ENCODE peak calls at places on chromosomes 7 and 10, in eight cellular contexts. I, F, Y, U, R, N, C and B are unnamed samples.

GRCh38 chr7:24701232-24701898 is 55.9 kb downstream of the GSDME start:
- DNase-seq in R (no peak), I (no peak), F (peak), C (peak), Y (peak), N (peak), U (no peak), B (peak)

GRCh38 chr10:109029870-109030269 is 893.4 kb downstream of the XPNPEP1 start:
- DNase-seq in I (no peak), Y (no peak), N (no peak), F (no peak), U (no peak), C (no peak), R (no peak), B (no peak)

GRCh38 chr7:40604601-40605438 is 470.0 kb downstream of the SUGCT start:
- DNase-seq in R (peak), N (peak), Y (peak), C (peak), F (no peak), I (peak), U (no peak), B (no peak)

GRCh38 chr10:86218842-86219241 is 147.8 kb downstream of the GRID1 start:
- DNase-seq in F (no peak), R (no peak), C (no peak), Y (no peak), N (no peak), U (no peak), I (no peak), B (no peak)

GRCh38 chr10:78009662-78010061 is 19.7 kb downstream of the POLR3A start:
- DNase-seq in N (no peak), U (no peak), I (no peak), C (no peak), F (no peak), R (no peak), Y (no peak), B (no peak)

GRCh38 chr10:123170961-123171360 is 16.8 kb downstream of the BUB3 start:
- DNase-seq in Y (no peak), U (no peak), N (no peak), F (no peak), C (no peak), I (no peak), R (no peak), B (no peak)

GRCh38 chr7:39073432-39073831 is 95.7 kb downstream of the POU6F2 start:
- DNase-seq in U (no peak), R (no peak), Y (peak), C (no peak), F (no peak), N (no peak), I (no peak), B (no peak)

GRCh38 chr10:4431114-4431862 is 394.7 kb upstream of the AKR1E2 start:
- DNase-seq in R (peak), Y (peak), I (no peak), N (peak), F (peak), C (peak), U (no peak), B (no peak)

GRCh38 chr7:43430412-43430811 is 152.5 kb upstream of the STK17A start:
- DNase-seq in Y (no peak), F (no peak), I (no peak), R (no peak), N (peak), U (no peak), C (no peak), B (no peak)

GRCh38 chr7:5567810-5568209 is 144.2 kb upstream of the TNRC18 start:
- DNase-seq in R (no peak), Y (peak), U (no peak), C (no peak), N (no peak), F (peak), I (no peak), B (no peak)

GRCh38 chr10:20855398-20856038 is 41.6 kb downstream of the NEBL start:
- DNase-seq in C (no peak), F (no peak), U (no peak), I (no peak), Y (peak), R (no peak), N (peak), B (peak)

GRCh38 chr10:6563075-6563474 is 17.0 kb downstream of the PRKCQ start:
- DNase-seq in F (no peak), Y (no peak), N (no peak), I (no peak), U (no peak), C (no peak), R (no peak), B (no peak)

GRCh38 chr10:61832866-61833481 is 68.5 kb upstream of the ARID5B start:
- DNase-seq in F (peak), R (no peak), C (peak), U (no peak), Y (peak), I (no peak), N (peak), B (no peak)

DNA sequence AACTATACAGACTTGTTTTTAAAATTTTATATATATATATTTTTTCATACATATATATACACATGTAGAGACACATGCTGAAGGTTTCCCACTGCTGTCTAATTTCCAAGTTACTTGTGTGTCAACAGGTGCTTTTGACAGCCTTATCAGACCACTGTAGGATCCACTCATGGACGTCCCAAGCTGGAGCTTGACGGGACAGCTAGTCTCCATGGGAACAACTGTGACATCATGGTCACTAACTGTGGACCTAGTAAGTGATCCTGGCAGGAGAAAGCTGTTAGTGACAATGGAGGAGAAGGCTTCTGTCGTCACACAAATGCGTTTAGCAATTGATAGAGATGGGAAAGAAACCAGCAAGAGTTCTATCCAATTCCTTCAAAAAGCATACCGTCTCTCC is 60.2 kb upstream of the DDC start:
- DNase-seq in I (no peak), F (no peak), N (no peak), U (no peak), C (no peak), Y (no peak), R (no peak), B (no peak)
- TF ChIP-seq CTCF in I (no peak), F (no peak), N (no peak), U (no peak), C (no peak), Y (no peak), R (no peak), B (no peak)

GRCh38 chr10:102501201-102502028 is 1.1 kb downstream of the ACTR1A start:
- DNase-seq in N (peak), U (no peak), Y (no peak), F (no peak), I (no peak), R (no peak), C (no peak), B (no peak)
- H3K27ac ChIP-seq in N (peak), U (peak), Y (peak), F (peak), I (peak), R (peak), C (peak), B (peak)

DNA sequence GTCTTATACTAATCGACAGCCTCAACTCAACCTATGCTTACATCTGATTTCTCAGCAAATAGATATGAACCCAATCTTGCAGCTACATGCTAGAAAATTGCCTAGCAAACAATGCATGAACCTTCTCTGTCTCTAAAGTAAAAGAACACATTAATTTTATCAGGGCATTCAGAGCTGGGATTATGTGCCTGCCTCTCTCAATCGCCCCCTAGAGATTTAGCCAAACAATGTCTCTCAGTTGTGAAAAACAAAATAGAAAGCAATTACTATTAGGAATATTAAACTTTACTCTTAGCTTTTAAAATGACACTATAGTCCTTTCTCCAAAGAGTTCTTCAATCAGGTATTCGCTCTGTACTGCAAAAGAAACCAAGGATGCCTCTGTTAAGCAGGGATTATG is 737.1 kb downstream of the PARD3 start:
- DNase-seq in F (no peak), I (no peak), R (no peak), Y (no peak), N (no peak), C (no peak), U (no peak), B (no peak)
- TF ChIP-seq CTCF in F (peak), I (peak), R (no peak), Y (peak), N (peak), C (peak), U (no peak), B (no peak)

GRCh38 chr10:69952801-69953200 is 99.8 kb upstream of the MACROH2A2 start:
- DNase-seq in C (no peak), I (no peak), Y (no peak), R (no peak), N (no peak), F (no peak), U (no peak), B (no peak)
- H3K27ac ChIP-seq in C (no peak), I (no peak), Y (no peak), R (no peak), N (no peak), F (no peak), U (no peak), B (no peak)

DNA sequence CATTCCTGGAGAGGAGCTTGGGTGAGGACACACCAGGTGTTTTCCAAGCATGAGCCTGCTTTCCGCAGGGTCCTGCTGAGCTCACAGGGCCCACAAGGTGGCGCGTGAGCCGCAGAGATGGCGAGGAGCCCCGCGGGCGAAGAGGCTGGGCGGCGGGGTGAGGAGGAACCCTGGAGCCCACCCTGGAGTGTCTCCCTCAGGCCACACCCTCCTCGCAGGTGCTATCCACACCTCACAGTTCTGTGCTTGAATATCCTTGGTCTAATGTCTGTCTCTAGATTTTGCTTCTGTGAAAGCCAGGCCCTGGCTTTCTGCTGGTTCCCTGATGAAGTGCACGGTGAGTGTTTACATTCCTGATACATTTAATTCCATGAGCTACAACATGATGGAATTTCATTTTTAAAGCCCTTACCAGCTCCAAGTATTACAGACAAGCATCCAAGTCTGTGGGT is 433.6 kb downstream of the ACTR3B start:
- DNase-seq in C (no peak), F (no peak), R (peak), Y (no peak), N (no peak), U (no peak), I (no peak), B (no peak)
- TF ChIP-seq CTCF in C (peak), F (peak), R (peak), Y (no peak), N (no peak), U (no peak), I (peak), B (no peak)